ENCODE peak calls at places on chromosomes 3 and 15, in six cellular contexts. U, L, Z, B, G and E are unnamed samples.

GRCh38 chr3:49799105-49799504 is 568 bp downstream of the CDHR4 start:
- DNase-seq in U (no peak), L (no peak), Z (no peak), B (no peak), G (no peak), E (no peak)

GRCh38 chr3:188389711-188390346 is 235.9 kb downstream of the LPP start:
- DNase-seq in U (no peak), L (no peak), Z (no peak), B (no peak), G (peak), E (no peak)

GRCh38 chr3:188523291-188523690 is 369.3 kb downstream of the LPP start:
- DNase-seq in U (no peak), L (no peak), Z (no peak), B (no peak), G (no peak), E (no peak)

GRCh38 chr15:99139276-99139675 is 34.4 kb downstream of the SYNM start:
- DNase-seq in U (no peak), L (no peak), Z (no peak), B (no peak), G (no peak), E (no peak)

GRCh38 chr3:15288331-15288726 is 44.1 kb downstream of the SH3BP5 start:
- DNase-seq in U (no peak), L (no peak), Z (no peak), B (no peak), G (no peak), E (no peak)

GRCh38 chr15:75714195-75714594 is 1.5 kb upstream of the CSPG4 start:
- DNase-seq in U (no peak), L (no peak), Z (no peak), B (no peak), G (no peak), E (no peak)

GRCh38 chr3:135513106-135514063 is 452.1 kb upstream of the PPP2R3A start:
- DNase-seq in U (peak), L (no peak), Z (no peak), B (peak), G (no peak), E (peak)

GRCh38 chr15:73782339-73782979 is 29.3 kb upstream of the INSYN1 start:
- DNase-seq in U (peak), L (no peak), Z (no peak), B (no peak), G (no peak), E (no peak)

GRCh38 chr3:62892951-62893350 is 17.7 kb upstream of the CADPS start:
- DNase-seq in U (no peak), L (no peak), Z (no peak), B (no peak), G (no peak), E (no peak)

GRCh38 chr3:55343486-55344357 is 143.4 kb downstream of the WNT5A start:
- DNase-seq in U (no peak), L (no peak), Z (no peak), B (peak), G (no peak), E (no peak)

GRCh38 chr3:78565712-78566111 is 1202.1 kb downstream of the ROBO1 start:
- DNase-seq in U (no peak), L (no peak), Z (no peak), B (no peak), G (no peak), E (no peak)

GRCh38 chr15:43769584-43770228 is 7.1 kb downstream of the ELL3 start:
- DNase-seq in U (peak), L (no peak), Z (no peak), B (peak), G (no peak), E (peak)

GRCh38 chr3:44803298-44803697 is 41.7 kb downstream of the KIF15 start:
- DNase-seq in U (no peak), L (no peak), Z (no peak), B (no peak), G (no peak), E (no peak)

GRCh38 chr15:90142216-90143175 is 40.2 kb upstream of the IDH2 start:
- DNase-seq in U (no peak), L (no peak), Z (no peak), B (no peak), G (no peak), E (no peak)

GRCh38 chr3:150761831-150762661 is 923 bp downstream of the SIAH2 start:
- DNase-seq in U (peak), L (peak), Z (peak), B (peak), G (peak), E (peak)

GRCh38 chr15:58227706-58228543 is 89.7 kb downstream of the AQP9 start:
- DNase-seq in U (peak), L (peak), Z (peak), B (peak), G (no peak), E (peak)

GRCh38 chr15:48855501-48856440 is 22.2 kb upstream of the EID1 start:
- DNase-seq in U (peak), L (peak), Z (no peak), B (peak), G (no peak), E (peak)
- TF ChIP-seq CTCF in U (peak), L (peak), Z (no peak), B (peak), G (no peak), E (peak)

DNA sequence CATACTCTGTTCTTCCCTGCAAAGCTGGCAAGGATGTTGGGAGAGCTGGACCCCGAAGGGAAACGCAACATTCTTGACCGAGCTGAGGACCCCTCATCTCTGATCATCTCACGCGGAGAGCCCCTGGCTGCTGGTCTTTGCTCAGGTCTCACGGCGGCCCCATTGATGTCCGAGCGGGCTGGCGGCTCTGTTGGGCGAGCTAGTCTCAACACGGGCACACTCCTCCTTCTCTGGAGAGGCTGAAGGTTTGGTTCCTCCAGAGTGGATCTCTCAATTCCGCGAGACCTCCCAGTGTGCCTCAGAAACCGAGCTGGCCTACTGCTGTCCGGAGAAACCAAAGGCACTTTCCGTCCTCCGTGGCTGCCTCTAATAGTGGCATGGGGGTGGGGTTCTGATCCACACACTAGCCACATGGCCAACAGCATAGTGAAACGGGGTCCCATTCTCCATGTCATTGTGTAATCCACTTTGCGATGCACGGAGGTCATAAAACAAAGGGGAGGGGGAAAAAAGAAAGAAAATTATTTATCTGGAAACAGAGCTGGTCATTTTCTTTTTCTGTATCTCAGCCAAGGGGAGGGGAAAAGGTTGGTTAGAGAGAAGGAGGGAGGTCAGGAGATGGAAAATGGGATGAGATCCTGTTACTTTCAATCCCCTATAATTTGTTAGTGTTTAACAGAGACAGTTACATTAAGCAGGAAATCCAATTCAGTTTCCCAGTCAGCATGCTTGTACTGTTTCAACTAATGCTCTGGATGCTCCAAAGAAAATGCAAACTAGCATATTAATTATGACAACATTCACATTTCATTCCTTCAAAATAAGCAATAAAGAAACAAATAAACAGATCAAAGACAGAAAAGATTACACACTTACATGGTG is 1.3 kb downstream of the CCDC80 start:
- DNase-seq in U (peak), L (peak), Z (peak), B (peak), G (no peak), E (no peak)
- H3K4me3 ChIP-seq in U (peak), L (peak), Z (peak), B (peak), G (no peak), E (peak)

DNA sequence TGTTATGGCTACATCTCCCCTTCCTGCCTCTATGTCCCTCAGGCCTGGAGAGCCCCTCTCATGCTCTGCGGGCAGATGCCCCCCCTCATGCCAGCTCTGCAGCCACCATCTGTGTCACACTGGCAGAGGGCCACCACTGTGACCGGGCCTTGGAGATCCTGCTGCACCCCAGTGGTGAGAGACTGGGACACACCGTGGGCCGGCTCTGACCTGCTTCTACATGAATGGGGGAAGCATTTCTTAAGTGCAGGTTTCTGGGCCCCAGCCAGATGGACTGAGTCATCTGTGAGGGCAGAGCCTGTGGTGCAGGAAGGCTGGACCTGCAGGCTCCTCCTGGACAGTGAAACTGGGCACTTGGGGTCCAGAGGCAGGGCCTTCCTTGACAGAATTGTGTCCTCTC is 4.8 kb downstream of the VWA5B2 start:
- DNase-seq in U (peak), L (peak), Z (peak), B (peak), G (no peak), E (peak)
- TF ChIP-seq CTCF in U (peak), L (no peak), Z (no peak), B (peak), G (no peak), E (peak)

GRCh38 chr15:81301815-81302399 is 22.0 kb downstream of the STARD5 start:
- DNase-seq in U (no peak), L (no peak), Z (no peak), B (no peak), G (peak), E (no peak)
- H3K4me3 ChIP-seq in U (no peak), L (no peak), Z (no peak), B (no peak), G (peak), E (no peak)

DNA sequence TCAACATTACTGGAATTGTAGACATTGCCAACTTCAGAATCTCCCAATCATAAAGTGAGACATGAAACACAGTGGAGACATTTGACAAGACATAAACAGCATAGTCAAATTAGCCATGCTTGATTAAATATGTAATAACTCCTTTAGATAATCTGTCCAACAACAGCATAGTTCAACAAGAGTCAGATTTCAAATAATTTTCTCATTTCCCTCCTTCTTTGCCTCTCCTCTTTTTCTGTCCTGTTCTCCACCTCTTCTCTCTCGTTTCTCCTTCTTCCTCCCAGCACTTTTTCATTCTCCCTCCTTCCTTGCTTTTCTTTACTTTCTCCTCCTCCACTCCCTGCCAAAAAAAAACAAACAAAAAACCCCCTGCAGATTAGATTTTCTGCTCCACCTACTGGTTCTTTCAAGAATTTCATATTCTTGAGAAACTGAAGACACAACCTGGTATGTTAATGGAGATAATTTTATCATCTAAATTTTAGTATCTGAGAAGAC is 20.1 kb downstream of the CPOX start:
- DNase-seq in U (peak), L (no peak), Z (no peak), B (no peak), G (no peak), E (peak)
- TF ChIP-seq CTCF in U (peak), L (no peak), Z (no peak), B (peak), G (peak), E (peak)

DNA sequence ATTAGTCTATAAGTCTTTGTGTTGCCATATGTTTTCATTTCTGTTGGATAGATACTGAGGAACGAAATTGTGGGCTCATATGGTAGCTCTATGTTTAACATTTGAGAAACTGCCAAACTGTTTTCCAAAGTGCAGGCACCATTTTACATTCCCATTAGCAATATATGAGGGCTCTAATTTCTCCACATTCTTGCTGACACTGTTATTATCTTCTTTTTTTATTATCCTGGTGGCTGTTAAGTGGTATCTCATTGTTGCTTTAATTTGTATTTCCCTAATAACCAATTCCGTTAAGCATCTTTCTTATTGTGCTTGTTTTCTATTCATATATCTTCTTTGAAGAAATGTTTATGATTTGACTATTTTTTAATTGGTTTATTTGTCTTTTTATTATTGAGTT is 1.9 kb upstream of the PIK3R4 start:
- DNase-seq in U (no peak), L (no peak), Z (no peak), B (no peak), G (no peak), E (no peak)
- H3K4me3 ChIP-seq in U (no peak), L (no peak), Z (no peak), B (peak), G (peak), E (peak)